ENCODE peak calls at places on chromosomes 1 and 21, in seven cellular contexts. P is AG04450; F is activated effector memory CD4-positive, alpha-beta T cell treated with anti-CD3 and anti-CD28 coated beads, Interleukin-2, amount 50 U/mL, for 16 hours; Y is tibial artery; S is activated naive CD4-positive, alpha-beta T cell treated with anti-CD3 and anti-CD28 coated beads, Interleukin-2, amount 10 ng/mL, durations not matched to agents 7 days and 5 days; K is MV-4-11; V is AG08396. A is an unnamed sample.

GRCh38 chr1:166489670-166490436 is 323.1 kb upstream of the FAM78B start:
- DNase-seq in S (peak; percentile 61), K (peak; percentile 90), V (no peak), Y (no peak), P (no peak), F (peak; percentile 76), A (peak; percentile 64)

GRCh38 chr1:170360601-170361000 is 171.4 kb upstream of the GORAB start:
- DNase-seq in Y (no peak), K (no peak), S (no peak), V (no peak), P (no peak), F (no peak), A (no peak)

GRCh38 chr1:236041899-236042618 is 22.8 kb downstream of the NID1 start:
- DNase-seq in F (no peak), S (no peak), P (no peak), K (no peak), V (no peak), Y (no peak), A (no peak)

GRCh38 chr1:165116732-165117131 is 239.8 kb downstream of the LMX1A start:
- DNase-seq in P (no peak), V (peak; percentile 54), Y (no peak), K (no peak), S (no peak), F (no peak), A (no peak)

GRCh38 chr1:50279622-50280320 is 143.5 kb downstream of the DMRTA2 start:
- DNase-seq in V (no peak), F (no peak), Y (no peak), P (no peak), K (no peak), S (peak; percentile 28), A (no peak)

GRCh38 chr1:106975944-106976343 is 80.5 kb upstream of the PRMT6 start:
- DNase-seq in S (no peak), K (no peak), V (no peak), Y (no peak), P (no peak), F (no peak), A (no peak)

GRCh38 chr1:245751111-245751510 is 596.3 kb downstream of the KIF26B start:
- DNase-seq in V (no peak), P (peak; percentile 47), K (no peak), S (no peak), Y (no peak), F (no peak), A (no peak)

GRCh38 chr1:34668063-34668462 is 86.8 kb upstream of the GJB5 start:
- DNase-seq in S (no peak), Y (no peak), V (no peak), P (no peak), F (no peak), K (no peak), A (no peak)

GRCh38 chr1:235843458-235843857 is 23.2 kb downstream of the LYST start:
- DNase-seq in S (no peak), P (no peak), V (peak; percentile 12), K (no peak), F (no peak), Y (no peak), A (no peak)

GRCh38 chr1:152067929-152068328 is 20.9 kb downstream of the TCHHL1 start:
- DNase-seq in P (no peak), K (no peak), S (no peak), F (no peak), V (no peak), Y (no peak), A (no peak)

GRCh38 chr1:112618114-112618720 is 724 bp downstream of the ST7L start:
- DNase-seq in K (peak; percentile 57), F (no peak), S (peak; percentile 27), P (no peak), V (no peak), Y (no peak), A (peak; percentile 33)

GRCh38 chr1:208119225-208119606 is 125.0 kb downstream of the PLXNA2 start:
- DNase-seq in K (peak; percentile 44), V (no peak), F (no peak), P (no peak), S (no peak), Y (no peak), A (no peak)

GRCh38 chr1:239031310-239031709 is 355.1 kb upstream of the CHRM3 start:
- DNase-seq in V (no peak), Y (no peak), F (no peak), K (no peak), P (no peak), S (no peak), A (no peak)

GRCh38 chr1:30668026-30668425 is 55.4 kb downstream of the MATN1 start:
- DNase-seq in F (peak; percentile 16), K (no peak), S (no peak), V (no peak), P (no peak), Y (no peak), A (no peak)

GRCh38 chr1:100708476-100709062 is 11.0 kb upstream of the VCAM1 start:
- DNase-seq in Y (no peak), V (no peak), P (no peak), K (no peak), S (no peak), F (no peak), A (no peak)

GRCh38 chr1:93574991-93575390 is 106.6 kb downstream of the BCAR3 start:
- DNase-seq in Y (no peak), S (no peak), K (no peak), F (no peak), V (no peak), P (no peak), A (no peak)

GRCh38 chr1:110787328-110788071 is 85.4 kb upstream of the CD53 start:
- DNase-seq in V (no peak), Y (no peak), K (peak; percentile 53), P (no peak), S (peak; percentile 77), F (peak; percentile 77), A (no peak)

GRCh38 chr1:25182629-25183028 is 49.7 kb downstream of the SYF2 start:
- DNase-seq in S (no peak), F (no peak), Y (no peak), P (peak; percentile 4), V (peak; percentile 38), K (no peak), A (no peak)

GRCh38 chr1:184759651-184760050 is 5.0 kb upstream of the EDEM3 start:
- DNase-seq in K (no peak), V (no peak), S (no peak), Y (no peak), P (no peak), F (no peak), A (no peak)

GRCh38 chr21:23963454-23963853 is 1643.8 kb downstream of the MRPL39 start:
- DNase-seq in Y (no peak), P (peak; percentile 7), F (no peak), V (no peak), S (no peak), K (no peak), A (no peak)

GRCh38 chr1:21229246-21230000 is 52.7 kb upstream of the EIF4G3 start:
- DNase-seq in K (no peak), S (no peak), P (no peak), F (no peak), V (no peak), Y (no peak), A (no peak)

GRCh38 chr1:85584264-85584781 is 3.8 kb downstream of the CCN1 start:
- DNase-seq in F (no peak), V (peak; percentile 30), S (no peak), P (peak; percentile 86), K (no peak), Y (no peak), A (no peak)

GRCh38 chr21:36127250-36127904 is 7.5 kb upstream of the CBR3 start:
- DNase-seq in F (no peak), P (no peak), V (no peak), Y (no peak), K (no peak), S (no peak), A (no peak)

GRCh38 chr1:202210370-202210769 is 16.8 kb downstream of the LGR6 start:
- DNase-seq in K (no peak), P (no peak), S (no peak), F (no peak), V (no peak), Y (no peak), A (no peak)

GRCh38 chr21:32771134-32771523 is 426 bp downstream of the PAXBP1 start:
- DNase-seq in K (peak; percentile 33), P (peak; percentile 20), F (no peak), Y (peak; percentile 47), V (peak; percentile 74), S (peak; percentile 78), A (no peak)

GRCh38 chr1:111720977-111721670 is 18.1 kb downstream of the INKA2 start:
- DNase-seq in S (no peak), P (no peak), F (no peak), V (no peak), K (no peak), Y (no peak), A (no peak)

GRCh38 chr1:33455537-33456301 is 16.7 kb upstream of the ZSCAN20 start:
- DNase-seq in P (peak; percentile 72), F (no peak), V (peak; percentile 75), S (peak; percentile 69), K (peak; percentile 76), Y (peak; percentile 55), A (peak; percentile 13)

GRCh38 chr1:235931181-235931738 is 64.6 kb upstream of the LYST start:
- DNase-seq in K (no peak), P (no peak), V (no peak), F (no peak), Y (no peak), S (no peak), A (no peak)

GRCh38 chr21:32705901-32706300 is 21.9 kb downstream of the SYNJ1 start:
- DNase-seq in K (no peak), S (no peak), Y (no peak), F (no peak), P (no peak), V (no peak), A (no peak)

GRCh38 chr1:217892750-217893149 is 261.6 kb downstream of the SPATA17 start:
- DNase-seq in Y (no peak), F (no peak), P (no peak), K (no peak), V (no peak), S (no peak), A (no peak)

GRCh38 chr1:108591471-108591870 is 31.6 kb downstream of the EEIG2 start:
- DNase-seq in K (no peak), V (no peak), S (no peak), Y (peak; percentile 29), F (no peak), P (no peak), A (no peak)

GRCh38 chr1:7659514-7659913 is 111.6 kb upstream of the VAMP3 start:
- DNase-seq in P (no peak), F (no peak), S (no peak), V (no peak), K (peak; percentile 71), Y (no peak), A (no peak)

GRCh38 chr1:18646776-18647410 is 16.2 kb downstream of the PAX7 start:
- DNase-seq in Y (no peak), P (no peak), V (no peak), K (no peak), F (no peak), S (no peak), A (no peak)

GRCh38 chr1:41192456-41193188 is 49.5 kb downstream of the SCMH1 start:
- DNase-seq in S (no peak), V (no peak), F (no peak), K (no peak), P (peak; percentile 27), Y (no peak), A (no peak)

GRCh38 chr1:25487628-25488027 is 55.8 kb upstream of the LDLRAP1 start:
- DNase-seq in F (peak; percentile 72), V (no peak), S (peak; percentile 58), K (peak; percentile 20), Y (no peak), P (no peak), A (no peak)

GRCh38 chr1:167077128-167077867 is 12.9 kb downstream of the GPA33 start:
- DNase-seq in P (no peak), F (no peak), S (no peak), K (no peak), Y (no peak), V (no peak), A (no peak)

GRCh38 chr1:181676269-181676668 is 193.0 kb downstream of the CACNA1E start:
- DNase-seq in Y (no peak), P (no peak), F (no peak), S (no peak), K (peak; percentile 42), V (peak; percentile 10), A (no peak)

GRCh38 chr1:25773441-25774125 is 26.4 kb upstream of the SELENON start:
- DNase-seq in Y (no peak), F (no peak), V (no peak), K (no peak), P (no peak), S (no peak), A (no peak)

A was measured in T-helper 2 cell treated with Interferon-gamma antibody and Interleukin-4, amounts not matched to agents 5 μg/mL and 100 μg/mL, for 36 hours.